ENCODE peak calls at places on chromosomes 7 and 10, in ten cellular contexts. O, S, T, M, X, R, Q, J, K and C are unnamed samples.

GRCh38 chr10:112375721-112376577 is 2.0 kb downstream of the ACSL5 start:
- DNase-seq in O (peak), T (peak), M (peak), K (peak), R (no peak), S (peak), Q (peak), J (peak), X (no peak), C (no peak)

GRCh38 chr7:121831320-121831719 is 41.6 kb upstream of the PTPRZ1 start:
- DNase-seq in M (no peak), Q (no peak), T (no peak), O (no peak), J (no peak), K (no peak), S (no peak), X (no peak), R (peak), C (no peak)

GRCh38 chr10:88565072-88565471 is 18.0 kb downstream of the RNLS start:
- DNase-seq in O (no peak), K (no peak), Q (peak), M (peak), R (no peak), S (no peak), T (no peak), X (no peak), J (no peak), C (no peak)

GRCh38 chr10:126302831-126303230 is 85.4 kb downstream of the ADAM12 start:
- DNase-seq in O (no peak), T (no peak), Q (peak), K (no peak), J (no peak), R (no peak), M (peak), S (no peak), X (no peak), C (no peak)

GRCh38 chr10:97690138-97690537 is 3.1 kb upstream of the AVPI1 start:
- DNase-seq in M (no peak), T (no peak), S (no peak), X (no peak), O (no peak), Q (peak), K (no peak), J (no peak), R (no peak), C (no peak)

GRCh38 chr10:86376403-86376802 is 9.8 kb upstream of the GRID1 start:
- DNase-seq in S (no peak), R (no peak), T (no peak), K (no peak), J (no peak), X (no peak), O (no peak), M (no peak), Q (no peak), C (no peak)

GRCh38 chr10:43212043-43212721 is 54.7 kb downstream of the RASGEF1A start:
- DNase-seq in X (no peak), M (peak), J (no peak), R (no peak), T (no peak), O (no peak), S (no peak), K (no peak), Q (no peak), C (no peak)

GRCh38 chr10:103806376-103807320 is 48.7 kb downstream of the SH3PXD2A start:
- DNase-seq in X (no peak), T (no peak), K (no peak), R (no peak), O (no peak), J (no peak), M (no peak), Q (no peak), S (no peak), C (no peak)

GRCh38 chr10:80187465-80188409 is 17.6 kb downstream of the ANXA11 start:
- DNase-seq in O (no peak), J (peak), T (peak), M (no peak), S (peak), K (peak), Q (no peak), X (no peak), R (no peak), C (peak)

GRCh38 chr10:61081331-61081730 is 137.3 kb upstream of the RHOBTB1 start:
- DNase-seq in J (no peak), O (no peak), M (no peak), T (no peak), K (no peak), R (peak), Q (no peak), X (no peak), S (no peak), C (no peak)

GRCh38 chr10:101006593-101007098 is 7.0 kb downstream of the LZTS2 start:
- DNase-seq in R (no peak), K (no peak), M (no peak), T (no peak), O (no peak), S (no peak), Q (no peak), X (no peak), J (no peak), C (no peak)

GRCh38 chr7:27140108-27140842 is 3.2 kb downstream of the HOXA5 start:
- DNase-seq in O (no peak), R (no peak), J (no peak), S (no peak), K (no peak), Q (no peak), T (no peak), X (no peak), M (no peak), C (no peak)

GRCh38 chr7:107783648-107784047 is 19.4 kb downstream of the SLC26A3 start:
- DNase-seq in J (no peak), S (no peak), Q (no peak), M (no peak), X (no peak), K (no peak), R (no peak), T (no peak), O (no peak), C (no peak)

GRCh38 chr10:126240483-126240882 is 147.8 kb downstream of the ADAM12 start:
- DNase-seq in X (no peak), J (no peak), K (no peak), R (no peak), T (peak), S (no peak), M (no peak), O (no peak), Q (no peak), C (no peak)

GRCh38 chr7:39458346-39458745 is 107.9 kb upstream of the YAE1 start:
- DNase-seq in J (no peak), K (no peak), O (no peak), X (no peak), Q (peak), S (no peak), T (no peak), M (peak), R (no peak), C (no peak)

GRCh38 chr10:86945361-86946214 is 11.8 kb downstream of the MMRN2 start:
- DNase-seq in X (peak), S (no peak), O (peak), M (peak), R (no peak), T (no peak), K (peak), J (no peak), Q (peak), C (no peak)

GRCh38 chr7:70738080-70738479 is 393.9 kb upstream of the GALNT17 start:
- DNase-seq in J (no peak), K (no peak), T (no peak), R (peak), S (no peak), Q (peak), O (no peak), X (no peak), M (peak), C (no peak)

GRCh38 chr7:70764004-70764691 is 367.8 kb upstream of the GALNT17 start:
- DNase-seq in T (no peak), S (no peak), K (peak), R (no peak), O (no peak), J (peak), Q (no peak), X (no peak), M (no peak), C (no peak)

GRCh38 chr7:3558410-3558809 is 257.4 kb downstream of the SDK1 start:
- DNase-seq in S (no peak), O (no peak), X (peak), Q (no peak), R (peak), T (no peak), J (no peak), K (no peak), M (no peak), C (no peak)

GRCh38 chr10:101843032-101843991 is at the start of gene KCNIP2:
- DNase-seq in O (no peak), T (peak), J (peak), S (peak), R (no peak), M (no peak), Q (no peak), X (peak), K (peak), C (peak)

GRCh38 chr7:26090927-26091519 is 61.0 kb upstream of the NFE2L3 start:
- DNase-seq in K (peak), T (peak), R (peak), X (peak), S (no peak), J (no peak), M (peak), O (no peak), Q (peak), C (no peak)

GRCh38 chr7:14747701-14748100 is 154.8 kb downstream of the DGKB start:
- DNase-seq in J (no peak), T (no peak), X (no peak), Q (peak), R (no peak), S (no peak), O (no peak), M (peak), K (no peak), C (no peak)

GRCh38 chr7:38374507-38374906 is 101.1 kb upstream of the TARP start:
- DNase-seq in R (no peak), Q (peak), J (peak), K (peak), X (peak), T (no peak), O (no peak), M (peak), S (no peak), C (peak)

GRCh38 chr7:157664866-157665633 is 328.2 kb downstream of the DNAJB6 start:
- DNase-seq in S (no peak), R (no peak), T (no peak), K (no peak), Q (no peak), M (no peak), O (no peak), X (no peak), J (no peak), C (no peak)

GRCh38 chr10:131934769-131935168 is 34.0 kb downstream of the PPP2R2D start:
- DNase-seq in J (no peak), Q (no peak), R (no peak), S (no peak), M (no peak), X (no peak), T (no peak), K (no peak), O (no peak), C (no peak)

GRCh38 chr7:37344886-37345579 is 103.6 kb downstream of the ELMO1 start:
- DNase-seq in T (no peak), R (no peak), M (no peak), Q (no peak), S (no peak), O (no peak), J (no peak), X (no peak), K (no peak), C (no peak)

GRCh38 chr10:63976538-63976937 is 455.3 kb downstream of the REEP3 start:
- DNase-seq in R (no peak), O (no peak), X (peak), Q (peak), J (no peak), K (peak), T (no peak), M (peak), S (no peak), C (no peak)

GRCh38 chr7:69489533-69489932 is 108.7 kb upstream of the AUTS2 start:
- DNase-seq in T (no peak), S (no peak), O (no peak), Q (no peak), J (no peak), K (no peak), M (no peak), X (no peak), R (no peak), C (no peak)

GRCh38 chr10:43348511-43349312 is 22.7 kb upstream of the FXYD4 start:
- DNase-seq in M (peak), K (peak), Q (peak), R (peak), J (peak), X (peak), S (peak), O (peak), T (peak), C (peak)

GRCh38 chr10:43282881-43283280 is 16.0 kb upstream of the RASGEF1A start:
- DNase-seq in O (no peak), T (no peak), J (no peak), K (no peak), Q (no peak), M (peak), R (no peak), X (peak), S (no peak), C (no peak)

GRCh38 chr10:79259834-79260233 is 87.4 kb upstream of the PPIF start:
- DNase-seq in S (no peak), T (no peak), X (no peak), J (no peak), K (no peak), Q (no peak), M (no peak), O (no peak), R (no peak), C (no peak)

GRCh38 chr10:25725917-25726716 is 207.9 kb upstream of the MYO3A start:
- DNase-seq in S (no peak), R (peak), X (peak), T (peak), M (peak), J (no peak), K (peak), Q (peak), O (no peak), C (no peak)

GRCh38 chr10:78473016-78473415 is 439.4 kb downstream of the RPS24 start:
- DNase-seq in S (no peak), J (no peak), K (no peak), T (no peak), R (no peak), O (no peak), M (no peak), Q (no peak), X (peak), C (no peak)

GRCh38 chr10:110644598-110645462 is 694 bp downstream of the RBM20 start:
- DNase-seq in J (no peak), T (no peak), Q (no peak), R (no peak), O (no peak), K (no peak), M (no peak), X (peak), S (no peak), C (no peak)